ENCODE peak calls at places on chromosome 14, in four cellular contexts. Z is CD8-positive, alpha-beta memory T cell; S is lower lobe of right lung; U is astrocyte of the cerebellum. I is an unnamed sample.

GRCh38 chr14:27040552-27040951 is 442.7 kb upstream of the NOVA1 start:
- DNase-seq in U (no peak), Z (no peak), S (no peak), I (no peak)

GRCh38 chr14:104664107-104664506 is 25.3 kb upstream of the INF2 start:
- DNase-seq in U (no peak), Z (no peak), S (no peak), I (no peak)

GRCh38 chr14:100594625-100594951 is 7.4 kb upstream of the BEGAIN start:
- DNase-seq in S (peak; percentile 17), Z (no peak), U (no peak), I (no peak)

GRCh38 chr14:106308839-106309389 is 782.5 kb downstream of the TMEM121 start:
- DNase-seq in Z (peak; percentile 59), S (peak; percentile 67), U (no peak), I (peak; percentile 87)

GRCh38 chr14:46490150-46490769 is 161.3 kb downstream of the RPL10L start:
- DNase-seq in Z (no peak), S (no peak), U (no peak), I (no peak)

GRCh38 chr14:94174622-94175402 is 690 bp downstream of the PPP4R4 start:
- DNase-seq in S (peak; percentile 52), Z (no peak), U (no peak), I (no peak)

GRCh38 chr14:69101331-69101826 is 51.5 kb downstream of the DCAF5 start:
- DNase-seq in U (peak; percentile 69), Z (no peak), S (no peak), I (peak; percentile 5)

GRCh38 chr14:75689012-75689411 is 28.0 kb downstream of the TTLL5 start:
- DNase-seq in U (no peak), S (no peak), Z (no peak), I (no peak)

GRCh38 chr14:23319746-23320583 is 1.3 kb upstream of the PABPN1 start:
- DNase-seq in U (no peak), Z (no peak), S (no peak), I (no peak)
- H3K4me3 ChIP-seq in U (peak overlapping the region; percentile 35), Z (peak overlapping the region; percentile 77), S (peak overlapping the region; percentile 55), I (peak overlapping the region; percentile 65)

DNA sequence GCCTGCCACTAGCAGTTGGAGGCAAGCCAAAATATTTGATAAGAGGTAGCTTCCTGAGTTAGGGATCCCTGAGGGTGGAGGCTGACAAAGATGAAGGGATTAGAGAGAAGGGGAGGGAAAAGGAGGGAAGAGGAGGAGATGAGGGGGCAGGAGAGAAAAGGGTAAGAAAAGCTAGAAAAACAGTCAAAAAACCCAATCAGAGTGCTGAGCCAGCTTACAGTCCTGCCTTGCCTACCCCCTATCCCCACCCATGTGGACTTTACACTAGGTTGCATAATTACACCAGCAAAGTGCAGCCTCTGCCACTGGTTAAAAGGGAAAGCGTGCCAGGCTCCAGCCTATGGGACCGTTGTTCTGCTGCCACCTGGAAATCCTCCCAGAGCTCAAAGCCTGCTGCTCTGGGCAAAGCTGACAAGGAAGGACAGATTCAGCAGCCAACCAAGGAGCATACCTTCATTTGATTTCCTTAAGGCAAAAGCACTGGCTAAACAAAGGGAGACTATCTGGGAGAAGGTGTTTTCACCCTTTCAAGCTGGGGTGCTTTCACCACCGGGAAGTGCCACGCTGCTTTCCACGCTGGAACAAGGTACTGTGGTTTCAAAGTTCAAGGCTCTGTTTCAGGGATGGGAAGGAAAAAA is 3.9 kb upstream of the NUMB start:
- DNase-seq in S (peak; percentile 69), Z (no peak), U (no peak), I (no peak)
- H3K4me3 ChIP-seq in S (peak overlapping the region; percentile 17), Z (no peak overlapping the region), U (no peak overlapping the region), I (no peak overlapping the region)

GRCh38 chr14:30822080-30822571 is 52.2 kb upstream of the COCH start:
- DNase-seq in U (no peak), Z (no peak), S (no peak), I (no peak)
- H3K4me3 ChIP-seq in U (no peak overlapping the region), Z (no peak overlapping the region), S (no peak overlapping the region), I (no peak overlapping the region)

GRCh38 chr14:96574633-96575191 is 72.5 kb downstream of the PAPOLA start:
- DNase-seq in Z (no peak), S (no peak), U (peak; percentile 41), I (no peak)

GRCh38 chr14:96573473-96574100 is 71.4 kb downstream of the PAPOLA start:
- DNase-seq in S (no peak), U (no peak), Z (no peak), I (no peak)

GRCh38 chr14:96574171-96574632 is 72.0 kb downstream of the PAPOLA start:
- DNase-seq in Z (no peak), U (no peak), S (no peak), I (no peak)

GRCh38 chr14:96576359-96576758 is 74.2 kb downstream of the PAPOLA start:
- DNase-seq in Z (no peak), S (no peak), U (no peak), I (no peak)

GRCh38 chr14:96575233-96575632 is 73.1 kb downstream of the PAPOLA start:
- DNase-seq in U (no peak), S (no peak), Z (no peak), I (no peak)
- H3K4me3 ChIP-seq in U (no peak overlapping the region), S (no peak overlapping the region), Z (no peak overlapping the region), I (no peak overlapping the region)

GRCh38 chr14:102926104-102926503 is 3.6 kb downstream of the AMN start:
- DNase-seq in U (no peak), S (peak; percentile 25), Z (no peak), I (no peak)

GRCh38 chr14:102925646-102926045 is 3.2 kb downstream of the AMN start:
- DNase-seq in U (no peak), S (peak; percentile 33), Z (no peak), I (no peak)

GRCh38 chr14:102927878-102928411 is 5.5 kb downstream of the AMN start:
- DNase-seq in U (no peak), S (peak; percentile 65), Z (no peak), I (no peak)

GRCh38 chr14:102928412-102929348 is 6.2 kb downstream of the AMN start:
- DNase-seq in Z (peak; percentile 76), U (no peak), S (peak; percentile 91), I (peak; percentile 77)

DNA sequence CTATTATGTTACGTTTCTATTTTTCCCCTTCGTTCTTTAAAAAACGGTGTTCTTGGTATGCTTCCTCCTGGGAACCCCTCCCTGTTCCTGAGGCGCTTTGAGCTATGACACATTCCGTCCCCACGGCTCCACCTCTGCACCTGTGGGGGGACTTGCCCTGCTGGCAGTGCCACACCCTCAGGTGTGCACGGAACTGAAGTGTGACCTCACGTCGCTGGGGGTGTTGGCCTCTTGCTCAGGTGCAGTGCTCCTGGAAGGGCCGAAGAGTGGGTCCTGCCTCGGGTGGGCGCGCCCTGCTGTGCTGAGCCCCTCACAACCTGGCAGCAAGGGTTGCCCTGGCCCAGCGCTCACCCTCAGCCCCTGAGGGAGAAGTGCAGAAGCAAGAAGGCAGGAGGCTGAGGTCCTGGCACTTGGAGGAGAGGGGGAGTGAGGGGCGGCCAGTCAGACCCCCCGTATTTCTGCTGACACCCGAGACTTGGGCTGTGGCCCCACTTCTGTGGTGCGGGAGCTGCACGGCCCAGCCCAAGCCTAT is 4.9 kb downstream of the AMN start:
- DNase-seq in Z (no peak), U (no peak), S (peak; percentile 86), I (no peak)
- H3K4me3 ChIP-seq in Z (no peak overlapping the region), U (no peak overlapping the region), S (peak overlapping the region; percentile 57), I (no peak overlapping the region)

I was measured in CD4-positive, CD25-positive, alpha-beta regulatory T cell.